ENCODE peak calls at places on chromosomes 5 and 9, in eight cellular contexts. A is neural progenitor cell, E is GM23338, D is OCI-LY7, L is MM.1S, G is hepatocyte, P is PC-3, Y is HCT116. Q is an unnamed sample.

GRCh38 chr5:155794801-155795200 is 532.2 kb upstream of the SGCD start:
- DNase-seq in D (peak), E (peak), G (no peak), L (peak), A (no peak), Y (peak), P (no peak), Q (peak)

GRCh38 chr5:158979749-158980521 is 119.8 kb downstream of the EBF1 start:
- DNase-seq in L (no peak), G (no peak), P (peak), A (peak), D (no peak), E (peak), Y (no peak), Q (peak)

GRCh38 chr5:123992641-123993040 is 480.7 kb downstream of the CSNK1G3 start:
- DNase-seq in G (no peak), L (no peak), Y (no peak), A (no peak), D (no peak), P (no peak), E (peak), Q (no peak)

GRCh38 chr5:87302061-87302460 is 34.4 kb downstream of the RASA1 start:
- DNase-seq in P (peak), Y (no peak), A (no peak), D (no peak), E (no peak), G (no peak), L (no peak), Q (peak)

GRCh38 chr5:124745367-124746251 is 830 bp downstream of the ZNF608 start:
- DNase-seq in A (peak), E (no peak), G (peak), Y (no peak), L (no peak), D (peak), P (peak), Q (peak)

GRCh38 chr5:86152988-86153560 is 464.7 kb upstream of the COX7C start:
- DNase-seq in Y (no peak), P (no peak), A (no peak), D (no peak), L (no peak), G (no peak), E (no peak), Q (no peak)

GRCh38 chr9:126665696-126666035 is 51.9 kb downstream of the LMX1B start:
- DNase-seq in L (no peak), E (peak), D (no peak), A (peak), P (no peak), G (no peak), Y (no peak), Q (no peak)

GRCh38 chr5:76104027-76104426 is 20.8 kb downstream of the SV2C start:
- DNase-seq in Y (no peak), G (peak), P (peak), E (peak), L (peak), A (peak), D (peak), Q (peak)

GRCh38 chr9:14512942-14513341 is 180.3 kb downstream of the ZDHHC21 start:
- DNase-seq in L (no peak), G (no peak), D (no peak), Y (no peak), A (no peak), P (no peak), E (no peak), Q (no peak)

GRCh38 chr5:54309751-54310432 is 481 bp downstream of the ARL15 start:
- DNase-seq in Y (no peak), A (peak), E (peak), L (peak), G (peak), P (peak), D (peak), Q (peak)
- TF ChIP-seq EZH2phosphoT487 in Y (no peak), A (no peak), E (no peak), L (no peak), G (no peak), P (no peak), D (no peak), Q (no peak)

DNA sequence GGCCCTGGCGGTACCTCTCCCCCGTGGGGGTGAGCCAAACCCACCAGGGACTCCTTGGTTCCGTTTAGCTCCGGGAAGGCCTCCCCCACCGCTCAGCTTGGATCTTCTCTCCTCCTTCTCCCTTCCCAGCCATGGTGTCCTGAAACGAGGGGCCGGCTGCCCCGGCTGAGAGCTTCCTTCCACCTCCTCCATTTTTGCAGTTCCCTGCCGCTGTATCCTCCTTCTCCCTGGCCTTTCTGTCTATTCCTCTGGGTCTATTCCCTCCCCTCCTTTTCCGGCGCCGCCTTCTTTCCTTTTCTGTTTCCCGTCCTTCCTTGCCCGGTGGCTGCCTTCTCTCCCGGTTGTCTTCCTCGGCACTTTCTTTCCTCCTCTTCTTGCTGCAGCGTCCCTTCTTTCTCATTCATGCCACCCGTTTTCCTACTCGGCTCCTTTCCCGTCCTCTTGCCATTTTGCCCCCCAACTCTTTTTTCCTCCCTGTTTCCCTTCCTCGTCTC is 110.4 kb downstream of the LIFR start:
- DNase-seq in Y (no peak), E (no peak), G (no peak), D (no peak), P (no peak), L (no peak), A (no peak), Q (no peak)
- TF ChIP-seq EZH2phosphoT487 in Y (no peak), E (no peak), G (no peak), D (no peak), P (no peak), L (no peak), A (no peak), Q (no peak)

DNA sequence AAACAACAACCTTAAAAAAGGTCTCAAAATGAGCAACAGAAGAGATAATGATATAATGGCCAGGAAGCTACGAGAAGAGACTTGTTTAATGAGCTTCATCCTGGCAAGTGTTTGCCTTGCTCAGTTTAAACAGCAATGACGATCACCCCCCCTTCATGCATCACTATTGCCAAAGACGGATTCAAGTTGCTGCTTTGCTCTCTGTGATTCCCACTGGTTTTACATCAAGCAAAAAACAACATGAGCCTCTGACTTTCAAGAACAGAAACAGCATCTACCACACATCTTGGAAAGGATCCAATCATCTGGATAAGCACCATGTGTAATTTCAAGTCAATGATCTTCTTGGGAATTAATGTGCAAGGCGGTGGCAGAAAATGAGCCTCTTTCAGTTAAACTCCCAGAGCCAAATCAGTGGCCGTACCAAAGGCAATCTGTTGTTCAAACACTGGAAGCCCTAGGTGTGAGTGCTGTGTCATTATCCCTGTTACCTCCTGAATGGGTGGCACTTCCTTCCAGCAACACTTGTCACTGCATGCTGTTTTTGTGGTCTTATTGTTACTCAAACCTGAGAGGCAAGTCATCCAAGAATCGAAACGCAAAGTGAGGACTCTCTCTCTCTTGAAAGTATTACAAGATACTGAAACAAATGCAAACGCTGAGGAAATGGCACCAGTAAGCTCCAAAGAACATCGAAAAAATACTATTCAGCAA is 72.9 kb downstream of the MED27 start:
- DNase-seq in P (no peak), E (peak), A (no peak), D (no peak), Y (no peak), G (no peak), L (peak), Q (no peak)
- TF ChIP-seq EZH2phosphoT487 in P (no peak), E (no peak), A (no peak), D (no peak), Y (no peak), G (no peak), L (no peak), Q (no peak)

GRCh38 chr5:143094087-143094511 is 309.4 kb downstream of the NR3C1 start:
- DNase-seq in P (no peak), L (no peak), A (peak), D (no peak), Y (no peak), G (peak), E (peak), Q (no peak)
- TF ChIP-seq EZH2phosphoT487 in P (no peak), L (no peak), A (no peak), D (no peak), Y (no peak), G (no peak), E (no peak), Q (no peak)